ENCODE peak calls at places on chromosomes 3 and 15, in seven cellular contexts. One of them, this sample, is unnamed.

GRCh38 chr15:84079885-84080777 is 155.4 kb upstream of the GOLGA6L4 start:
- DNase-seq in suprapubic skin: no peak
- DNase-seq in A673: no peak
- DNase-seq in H1: peak
- DNase-seq in A549: no peak
- DNase-seq in gastrocnemius medialis: no peak
- DNase-seq in heart right ventricle: peak
- DNase-seq in this sample: no peak

GRCh38 chr15:41801850-41802455 is 25.9 kb upstream of the JMJD7 start:
- DNase-seq in suprapubic skin: no peak
- DNase-seq in A673: no peak
- DNase-seq in H1: no peak
- DNase-seq in A549: no peak
- DNase-seq in gastrocnemius medialis: no peak
- DNase-seq in heart right ventricle: no peak
- DNase-seq in this sample: no peak

GRCh38 chr15:79169531-79170123 is 79.0 kb upstream of the RASGRF1 start:
- DNase-seq in suprapubic skin: no peak
- DNase-seq in A673: no peak
- DNase-seq in H1: no peak
- DNase-seq in A549: no peak
- DNase-seq in gastrocnemius medialis: no peak
- DNase-seq in heart right ventricle: no peak
- DNase-seq in this sample: no peak

GRCh38 chr3:160331127-160331937 is 67.7 kb downstream of the IFT80 start:
- DNase-seq in suprapubic skin: no peak
- DNase-seq in A673: no peak
- DNase-seq in H1: no peak
- DNase-seq in A549: peak
- DNase-seq in gastrocnemius medialis: no peak
- DNase-seq in heart right ventricle: no peak
- DNase-seq in this sample: peak

GRCh38 chr15:92884813-92885461 is 15.2 kb upstream of the CHD2 start:
- DNase-seq in suprapubic skin: no peak
- DNase-seq in A673: no peak
- DNase-seq in H1: no peak
- DNase-seq in A549: no peak
- DNase-seq in gastrocnemius medialis: no peak
- DNase-seq in heart right ventricle: no peak
- DNase-seq in this sample: no peak

GRCh38 chr15:88663216-88663615 is 24.4 kb downstream of the ISG20 start:
- DNase-seq in suprapubic skin: no peak
- DNase-seq in A673: no peak
- DNase-seq in H1: peak
- DNase-seq in A549: no peak
- DNase-seq in gastrocnemius medialis: no peak
- DNase-seq in heart right ventricle: no peak
- DNase-seq in this sample: no peak

GRCh38 chr3:38149701-38150100 is 11.2 kb downstream of the MYD88 start:
- DNase-seq in suprapubic skin: no peak
- DNase-seq in A673: no peak
- DNase-seq in H1: peak
- DNase-seq in A549: no peak
- DNase-seq in gastrocnemius medialis: no peak
- DNase-seq in heart right ventricle: no peak
- DNase-seq in this sample: no peak

GRCh38 chr3:72675243-72675642 is 173.0 kb downstream of the SHQ1 start:
- DNase-seq in suprapubic skin: no peak
- DNase-seq in A673: no peak
- DNase-seq in H1: no peak
- DNase-seq in A549: no peak
- DNase-seq in gastrocnemius medialis: no peak
- DNase-seq in heart right ventricle: no peak
- DNase-seq in this sample: no peak

GRCh38 chr15:90184786-90185704 is 16.1 kb upstream of the SEMA4B start:
- DNase-seq in suprapubic skin: peak
- DNase-seq in A673: peak
- DNase-seq in H1: peak
- DNase-seq in A549: peak
- DNase-seq in gastrocnemius medialis: no peak
- DNase-seq in heart right ventricle: peak
- DNase-seq in this sample: no peak

GRCh38 chr15:25236143-25236860 is 202.5 kb downstream of the UBE3A start:
- DNase-seq in suprapubic skin: no peak
- DNase-seq in A673: no peak
- DNase-seq in H1: no peak
- DNase-seq in A549: no peak
- DNase-seq in gastrocnemius medialis: no peak
- DNase-seq in heart right ventricle: no peak
- DNase-seq in this sample: no peak

GRCh38 chr3:55000546-55000945 is 72.7 kb upstream of the LRTM1 start:
- DNase-seq in suprapubic skin: no peak
- DNase-seq in A673: no peak
- DNase-seq in H1: no peak
- DNase-seq in A549: peak
- DNase-seq in gastrocnemius medialis: no peak
- DNase-seq in heart right ventricle: peak
- DNase-seq in this sample: peak

GRCh38 chr3:44065311-44065710 is 176.4 kb upstream of the TOPAZ1 start:
- DNase-seq in suprapubic skin: no peak
- DNase-seq in A673: peak
- DNase-seq in H1: no peak
- DNase-seq in A549: no peak
- DNase-seq in gastrocnemius medialis: no peak
- DNase-seq in heart right ventricle: peak
- DNase-seq in this sample: peak

GRCh38 chr3:158961497-158961896 is 159.6 kb downstream of the MFSD1 start:
- DNase-seq in suprapubic skin: no peak
- DNase-seq in A673: no peak
- DNase-seq in H1: no peak
- DNase-seq in A549: no peak
- DNase-seq in gastrocnemius medialis: no peak
- DNase-seq in heart right ventricle: no peak
- DNase-seq in this sample: no peak

GRCh38 chr3:40780341-40780800 is 255.6 kb downstream of the ZNF621 start:
- DNase-seq in suprapubic skin: peak
- DNase-seq in A673: no peak
- DNase-seq in H1: no peak
- DNase-seq in A549: no peak
- DNase-seq in gastrocnemius medialis: peak
- DNase-seq in heart right ventricle: peak
- DNase-seq in this sample: no peak

GRCh38 chr15:71385469-71385868 is 270.2 kb downstream of the THSD4 start:
- DNase-seq in suprapubic skin: no peak
- DNase-seq in A673: no peak
- DNase-seq in H1: no peak
- DNase-seq in A549: no peak
- DNase-seq in gastrocnemius medialis: no peak
- DNase-seq in heart right ventricle: no peak
- DNase-seq in this sample: no peak

GRCh38 chr3:75001330-75001729 is 386.9 kb upstream of the CNTN3 start:
- DNase-seq in suprapubic skin: no peak
- DNase-seq in A673: peak
- DNase-seq in H1: no peak
- DNase-seq in A549: no peak
- DNase-seq in gastrocnemius medialis: no peak
- DNase-seq in heart right ventricle: no peak
- DNase-seq in this sample: no peak

GRCh38 chr15:94671845-94672524 is 440.6 kb downstream of the MCTP2 start:
- DNase-seq in suprapubic skin: no peak
- DNase-seq in A673: peak
- DNase-seq in H1: no peak
- DNase-seq in A549: no peak
- DNase-seq in gastrocnemius medialis: no peak
- DNase-seq in heart right ventricle: no peak
- DNase-seq in this sample: no peak

DNA sequence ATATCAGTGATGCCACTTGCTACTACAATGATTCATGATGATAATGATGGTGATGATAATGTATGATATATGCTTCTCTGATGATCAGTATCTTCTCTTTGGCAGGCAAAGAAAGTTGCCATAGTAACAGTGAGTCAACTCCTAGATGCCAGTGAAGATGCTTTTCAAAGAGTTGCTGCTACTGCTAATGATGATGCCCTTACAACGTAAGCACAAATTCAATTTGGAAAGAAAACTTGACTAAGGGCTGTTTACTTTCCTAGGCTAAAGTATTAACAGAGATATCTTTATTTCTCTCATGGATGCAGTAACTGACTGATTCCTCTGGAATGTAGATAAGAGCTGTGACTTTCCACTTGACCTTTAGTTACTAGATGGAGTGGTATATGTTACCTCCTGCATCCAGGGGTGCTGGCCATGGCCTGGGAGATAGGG is 27.8 kb downstream of the ADGRG7 start:
- DNase-seq in suprapubic skin: no peak
- DNase-seq in A673: no peak
- DNase-seq in H1: no peak
- DNase-seq in A549: no peak
- DNase-seq in gastrocnemius medialis: no peak
- DNase-seq in heart right ventricle: no peak
- DNase-seq in this sample: no peak
- H3K4me3 ChIP-seq in suprapubic skin: no peak
- H3K4me3 ChIP-seq in A673: no peak
- H3K4me3 ChIP-seq in H1: no peak
- H3K4me3 ChIP-seq in A549: no peak
- H3K4me3 ChIP-seq in gastrocnemius medialis: no peak
- H3K4me3 ChIP-seq in heart right ventricle: no peak
- H3K4me3 ChIP-seq in this sample: no peak

DNA sequence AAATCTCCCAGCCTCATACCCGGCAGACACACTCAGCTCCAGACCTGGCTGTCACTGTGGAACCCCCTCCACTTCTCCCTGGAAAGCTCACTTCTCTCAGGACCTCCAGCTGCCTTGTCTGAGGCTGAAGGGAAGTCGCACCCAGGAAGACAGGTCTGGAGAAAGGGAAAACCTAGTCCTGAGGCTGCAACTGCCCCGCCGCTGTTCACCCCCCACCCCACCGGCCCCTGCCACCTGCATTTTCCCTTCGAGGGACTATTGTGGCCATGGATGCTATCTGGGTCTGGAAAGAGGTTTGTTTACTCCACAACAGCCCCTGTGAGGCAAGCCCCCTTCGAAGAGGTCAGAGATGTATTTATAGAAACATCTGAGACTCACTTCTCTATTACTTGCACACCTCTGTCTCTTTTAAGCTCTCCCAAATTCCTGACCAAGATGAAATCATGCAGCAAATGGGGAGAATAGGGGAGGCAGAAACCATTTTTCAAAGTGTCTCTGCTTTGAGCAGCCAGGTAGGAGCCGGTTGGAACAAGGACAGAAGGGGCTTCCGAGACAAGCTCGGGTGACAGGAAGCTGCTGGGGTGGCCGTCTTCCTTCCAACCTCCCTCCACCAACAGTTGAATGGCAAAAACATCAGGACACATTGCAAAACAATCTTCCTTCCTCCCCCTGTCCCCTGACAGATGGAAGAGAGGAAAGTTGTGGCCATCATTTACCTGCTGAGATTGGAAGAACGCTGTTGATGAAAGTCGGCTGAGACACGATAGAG is 518 bp downstream of the COLQ start:
- DNase-seq in suprapubic skin: no peak
- DNase-seq in A673: no peak
- DNase-seq in H1: no peak
- DNase-seq in A549: no peak
- DNase-seq in gastrocnemius medialis: no peak
- DNase-seq in heart right ventricle: no peak
- DNase-seq in this sample: no peak
- TF ChIP-seq CTCF in suprapubic skin: no peak
- TF ChIP-seq CTCF in A673: no peak
- TF ChIP-seq CTCF in H1: no peak
- TF ChIP-seq CTCF in A549: no peak
- TF ChIP-seq CTCF in gastrocnemius medialis: no peak
- TF ChIP-seq CTCF in heart right ventricle: no peak
- TF ChIP-seq CTCF in this sample: no peak

GRCh38 chr3:20832963-20833362 is 647.0 kb upstream of the SGO1 start:
- DNase-seq in suprapubic skin: no peak
- DNase-seq in A673: no peak
- DNase-seq in H1: no peak
- DNase-seq in A549: no peak
- DNase-seq in gastrocnemius medialis: no peak
- DNase-seq in heart right ventricle: no peak
- DNase-seq in this sample: no peak

GRCh38 chr3:20842002-20842401 is 656.0 kb upstream of the SGO1 start:
- DNase-seq in suprapubic skin: no peak
- DNase-seq in A673: no peak
- DNase-seq in H1: no peak
- DNase-seq in A549: no peak
- DNase-seq in gastrocnemius medialis: no peak
- DNase-seq in heart right ventricle: no peak
- DNase-seq in this sample: no peak

GRCh38 chr3:20836801-20837200 is 650.8 kb upstream of the SGO1 start:
- DNase-seq in suprapubic skin: no peak
- DNase-seq in A673: no peak
- DNase-seq in H1: no peak
- DNase-seq in A549: no peak
- DNase-seq in gastrocnemius medialis: no peak
- DNase-seq in heart right ventricle: no peak
- DNase-seq in this sample: peak

GRCh38 chr3:20843037-20843436 is 657.0 kb upstream of the SGO1 start:
- DNase-seq in suprapubic skin: no peak
- DNase-seq in A673: no peak
- DNase-seq in H1: no peak
- DNase-seq in A549: no peak
- DNase-seq in gastrocnemius medialis: no peak
- DNase-seq in heart right ventricle: no peak
- DNase-seq in this sample: no peak

GRCh38 chr3:20837676-20838302 is 651.8 kb upstream of the SGO1 start:
- DNase-seq in suprapubic skin: no peak
- DNase-seq in A673: no peak
- DNase-seq in H1: no peak
- DNase-seq in A549: no peak
- DNase-seq in gastrocnemius medialis: no peak
- DNase-seq in heart right ventricle: no peak
- DNase-seq in this sample: no peak
- H3K4me3 ChIP-seq in suprapubic skin: no peak
- H3K4me3 ChIP-seq in A673: no peak
- H3K4me3 ChIP-seq in H1: no peak
- H3K4me3 ChIP-seq in A549: no peak
- H3K4me3 ChIP-seq in gastrocnemius medialis: no peak
- H3K4me3 ChIP-seq in heart right ventricle: no peak
- H3K4me3 ChIP-seq in this sample: no peak

DNA sequence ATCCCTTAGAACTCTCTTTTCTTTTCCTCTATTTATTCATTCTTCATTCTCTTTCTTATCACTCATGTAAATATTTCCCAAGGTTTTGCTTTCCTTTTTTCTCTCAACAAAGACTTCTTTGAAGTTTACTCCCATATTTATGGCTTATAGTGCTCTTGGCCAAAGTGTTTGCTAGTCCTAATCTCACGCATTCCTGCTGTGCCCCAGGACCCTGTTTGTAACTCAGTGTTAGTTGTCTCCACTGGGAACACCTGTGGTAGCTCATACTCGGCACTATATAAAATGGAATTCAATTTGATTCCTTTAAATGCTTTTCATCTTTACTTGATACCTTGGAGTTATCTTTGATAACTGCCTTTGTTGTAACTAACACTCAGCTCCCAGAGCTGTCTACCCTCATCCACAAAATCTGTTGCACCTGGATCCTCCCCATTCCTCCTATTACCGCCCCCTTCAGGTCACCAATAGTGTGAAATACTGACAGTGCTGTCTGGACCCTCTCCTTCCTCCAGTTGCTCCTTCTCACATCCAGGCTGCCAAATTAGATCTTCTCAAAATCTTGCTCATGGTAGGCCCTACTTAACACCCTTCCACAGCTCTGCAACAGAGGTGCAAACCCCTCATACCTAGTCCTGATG is 76.8 kb downstream of the TIGIT start:
- DNase-seq in suprapubic skin: no peak
- DNase-seq in A673: no peak
- DNase-seq in H1: peak
- DNase-seq in A549: no peak
- DNase-seq in gastrocnemius medialis: no peak
- DNase-seq in heart right ventricle: no peak
- DNase-seq in this sample: no peak
- TF ChIP-seq CTCF in suprapubic skin: no peak
- TF ChIP-seq CTCF in A673: peak
- TF ChIP-seq CTCF in H1: peak
- TF ChIP-seq CTCF in A549: no peak
- TF ChIP-seq CTCF in gastrocnemius medialis: no peak
- TF ChIP-seq CTCF in heart right ventricle: no peak
- TF ChIP-seq CTCF in this sample: peak